ENCODE peak calls at places on chromosomes 6 and 20, in nine cellular contexts. Z is A549; T is activated T-helper 1 cell treated with anti-CD3 and anti-CD28 coated beads, Interleukin-2, amount 50 U/mL, for 16 hours; U is posterior vena cava; R is brain microvascular endothelial cell; Y is ELF-1; A is AG08395; O is Ammon's horn; W is T follicular helper cell. I is an unnamed sample.

GRCh38 chr6:138527376-138528092 is 28.2 kb upstream of the NHSL1 start:
- DNase-seq in U (no peak), R (no peak), Y (peak; percentile 22), W (no peak), T (no peak), Z (no peak), A (no peak), O (no peak), I (no peak)

GRCh38 chr6:97151611-97152010 is 131.4 kb downstream of the MMS22L start:
- DNase-seq in U (no peak), R (no peak), W (no peak), T (no peak), O (no peak), Z (no peak), A (no peak), Y (no peak), I (no peak)

GRCh38 chr20:33827629-33828325 is 16.6 kb downstream of the CHMP4B start:
- DNase-seq in T (no peak), O (no peak), U (no peak), A (no peak), R (no peak), Y (no peak), Z (no peak), W (no peak), I (no peak)

GRCh38 chr6:144215402-144215931 is 65.2 kb downstream of the STX11 start:
- DNase-seq in Z (peak; percentile 18), T (no peak), R (no peak), Y (no peak), A (peak; percentile 38), O (peak; percentile 47), U (no peak), W (no peak), I (no peak)

GRCh38 chr6:46170357-46171289 is at the start of gene ENPP5:
- DNase-seq in A (peak; percentile 48), W (peak; percentile 28), U (peak; percentile 88), Y (peak; percentile 93), T (peak; percentile 35), O (peak; percentile 94), Z (no peak), R (no peak), I (peak; percentile 80)

GRCh38 chr20:44776977-44777376 is 31.3 kb downstream of the KCNK15 start:
- DNase-seq in Y (no peak), R (peak; percentile 16), Z (no peak), W (no peak), A (no peak), T (no peak), U (no peak), O (no peak), I (no peak)

GRCh38 chr20:31608256-31608980 is 3.3 kb downstream of the ID1 start:
- DNase-seq in U (peak; percentile 90), A (peak; percentile 59), O (peak; percentile 34), R (no peak), T (no peak), Z (peak; percentile 95), Y (peak; percentile 98), W (no peak), I (no peak)

GRCh38 chr20:20733943-20734342 is 21.5 kb upstream of the RALGAPA2 start:
- DNase-seq in O (no peak), Y (no peak), W (no peak), U (no peak), A (no peak), Z (no peak), R (no peak), T (no peak), I (no peak)

GRCh38 chr6:81241717-81242116 is 510.8 kb downstream of the TENT5A start:
- DNase-seq in U (no peak), A (peak; percentile 23), Z (peak; percentile 2), R (no peak), W (no peak), O (no peak), T (no peak), Y (no peak), I (no peak)

GRCh38 chr20:59051666-59052065 is 9.1 kb upstream of the PRELID3B start:
- DNase-seq in R (no peak), T (no peak), U (no peak), A (no peak), O (no peak), Z (no peak), W (no peak), Y (no peak), I (no peak)

GRCh38 chr20:61808497-61808896 is 257.2 kb downstream of the TAF4 start:
- DNase-seq in Z (no peak), U (peak; percentile 69), T (no peak), Y (no peak), A (no peak), R (no peak), W (no peak), O (peak; percentile 18), I (no peak)

I was measured in activated CD8-positive, alpha-beta memory T cell treated with anti-CD3 and anti-CD28 coated beads, Interleukin-2, amount 50 U/mL, for 4 hours.